ENCODE peak calls at places on chromosomes 4 and X, in eight cellular contexts. E is A549, Z is AG10803, U is thyroid gland, J is brain microvascular endothelial cell, F is ovary, W is ascending aorta, P is BE2C. T is an unnamed sample.

GRCh38 chr4:117784266-117784665 is 250.0 kb upstream of the NDST3 start:
- DNase-seq in U (no peak), F (no peak), P (no peak), Z (no peak), E (no peak), J (no peak), W (no peak), T (no peak)

GRCh38 chrX:74535211-74535621 is 79.2 kb downstream of the RLIM start:
- DNase-seq in F (no peak), E (no peak), U (peak; percentile 45), J (peak; percentile 31), P (peak; percentile 8), Z (peak; percentile 70), W (no peak), T (peak; percentile 42)

GRCh38 chr4:152738812-152739211 is 40.7 kb downstream of the TIGD4 start:
- DNase-seq in Z (no peak), P (no peak), J (no peak), W (no peak), F (no peak), U (no peak), E (no peak), T (no peak)

GRCh38 chr4:143641406-143641805 is 59.1 kb downstream of the FREM3 start:
- DNase-seq in P (no peak), E (no peak), U (no peak), J (no peak), W (no peak), Z (no peak), F (no peak), T (peak; percentile 66)

GRCh38 chrX:72395252-72395651 is 89.5 kb upstream of the CITED1 start:
- DNase-seq in P (no peak), J (no peak), U (no peak), Z (no peak), W (no peak), F (no peak), E (no peak), T (no peak)

GRCh38 chr4:8318509-8318908 is 49.0 kb downstream of the HTRA3 start:
- DNase-seq in J (no peak), U (no peak), E (no peak), P (no peak), F (peak; percentile 28), W (no peak), Z (no peak), T (no peak)

GRCh38 chr4:94469221-94469784 is 17.6 kb downstream of the PDLIM5 start:
- DNase-seq in E (no peak), J (no peak), U (no peak), F (no peak), Z (no peak), P (no peak), W (no peak), T (no peak)

GRCh38 chr4:121952290-121952689 is 430 bp upstream of the TRPC3 start:
- DNase-seq in E (no peak), P (no peak), W (no peak), Z (no peak), J (no peak), F (no peak), U (no peak), T (no peak)

GRCh38 chr4:26410385-26411293 is 79.6 kb downstream of the CCKAR start:
- DNase-seq in E (peak; percentile 8), F (no peak), Z (peak; percentile 59), W (no peak), P (peak; percentile 16), J (peak; percentile 70), U (no peak), T (peak; percentile 62)

GRCh38 chr4:44487341-44487740 is 38.7 kb upstream of the KCTD8 start:
- DNase-seq in P (no peak), W (no peak), E (no peak), U (no peak), F (no peak), Z (no peak), J (no peak), T (no peak)

GRCh38 chrX:75061701-75062100 is 94.4 kb downstream of the ABCB7 start:
- DNase-seq in U (no peak), J (no peak), F (no peak), W (no peak), P (no peak), Z (peak; percentile 1), E (no peak), T (no peak)

GRCh38 chr4:140726776-140727500 is 29.2 kb downstream of the TBC1D9 start:
- DNase-seq in U (peak; percentile 31), Z (no peak), J (peak; percentile 62), F (no peak), W (no peak), P (no peak), E (peak; percentile 13), T (no peak)

GRCh38 chr4:156798438-156798837 is 173.2 kb downstream of the PDGFC start:
- DNase-seq in P (no peak), J (no peak), F (no peak), Z (no peak), E (no peak), U (no peak), W (no peak), T (no peak)

GRCh38 chr4:69858683-69859082 is 1.3 kb downstream of the SULT1E1 start:
- DNase-seq in J (no peak), E (no peak), Z (no peak), W (no peak), P (no peak), U (no peak), F (no peak), T (no peak)

GRCh38 chr4:84966382-84967291 is at the start of gene WDFY3:
- DNase-seq in J (peak; percentile 89), W (peak; percentile 91), U (peak; percentile 90), Z (peak; percentile 90), E (peak; percentile 82), F (peak; percentile 83), P (peak; percentile 87), T (peak; percentile 79)

GRCh38 chrX:1661048-1661921 is 46.4 kb downstream of the ASMT start:
- DNase-seq in J (no peak), Z (no peak), W (peak; percentile 71), E (no peak), P (no peak), U (no peak), F (no peak), T (no peak)

GRCh38 chr4:73028621-73029020 is 40.9 kb downstream of the COX18 start:
- DNase-seq in P (no peak), Z (no peak), W (no peak), E (no peak), F (no peak), J (no peak), U (no peak), T (no peak)

GRCh38 chr4:78720994-78721677 is 55.0 kb upstream of the BMP2K start:
- DNase-seq in Z (no peak), E (no peak), P (no peak), W (no peak), J (no peak), F (no peak), U (peak; percentile 4), T (no peak)

DNA sequence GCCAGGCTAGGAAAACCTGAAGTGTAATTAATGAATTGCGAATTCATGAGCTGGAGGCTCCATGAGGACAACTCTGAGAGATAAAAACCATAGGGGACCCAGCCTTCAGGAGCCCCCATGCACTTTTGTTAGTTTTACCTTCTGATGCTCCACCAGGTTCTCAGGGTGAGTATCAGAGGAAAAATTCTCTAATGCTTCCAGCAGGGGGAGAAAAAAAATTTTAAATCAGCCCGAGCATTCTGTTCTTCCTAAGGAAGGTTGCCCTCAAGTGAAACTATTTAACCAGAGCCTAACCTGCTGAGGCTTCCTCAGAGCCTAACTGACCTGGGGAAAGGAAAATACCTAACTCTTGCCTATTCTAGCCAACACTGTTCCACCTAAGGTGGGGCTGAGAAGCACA is 552.6 kb downstream of the PPARGC1A start:
- DNase-seq in Z (no peak), U (no peak), P (no peak), W (no peak), F (no peak), E (no peak), J (no peak), T (no peak)
- TF ChIP-seq CTCF in Z (peak; percentile 24), U (peak; percentile 34), P (peak; percentile 37), W (no peak), F (no peak), E (no peak), J (peak; percentile 40), T (peak; percentile 30)

GRCh38 chrX:107825698-107826285 is at the start of gene MID2:
- DNase-seq in P (peak; percentile 3), J (no peak), F (peak; percentile 66), Z (peak; percentile 36), W (peak; percentile 75), U (peak; percentile 81), E (peak; percentile 46), T (no peak)
- H3K4me3 ChIP-seq in P (peak within 1 kb of the TSS; percentile 33), J (peak within 1 kb of the TSS; percentile 53), F (peak within 1 kb of the TSS; percentile 46), Z (peak within 1 kb of the TSS; percentile 55), W (peak within 1 kb of the TSS; percentile 73), U (peak within 1 kb of the TSS; percentile 13), E (peak within 1 kb of the TSS; percentile 61), T (peak within 1 kb of the TSS; percentile 38)

GRCh38 chrX:30885136-30885535 is 3.9 kb downstream of the TAB3 start:
- DNase-seq in Z (no peak), J (no peak), W (no peak), E (no peak), F (no peak), U (no peak), P (no peak), T (no peak)
- TF ChIP-seq CTCF in Z (no peak), J (no peak), W (no peak), E (no peak), F (no peak), U (no peak), P (no peak), T (no peak)

GRCh38 chr4:87971866-87972265 is 3.6 kb upstream of the SPP1 start:
- DNase-seq in P (no peak), W (no peak), F (no peak), U (no peak), Z (no peak), E (no peak), J (no peak), T (no peak)

GRCh38 chr4:87977521-87978278 is 2.2 kb downstream of the SPP1 start:
- DNase-seq in W (no peak), E (no peak), P (no peak), U (no peak), Z (no peak), F (no peak), J (no peak), T (no peak)

GRCh38 chr4:87973283-87974169 is 2.0 kb upstream of the SPP1 start:
- DNase-seq in Z (peak; percentile 93), U (peak; percentile 64), P (peak; percentile 51), F (peak; percentile 64), J (peak; percentile 76), W (peak; percentile 73), E (peak; percentile 13), T (peak; percentile 55)

GRCh38 chr4:87975466-87975865 is at the start of gene SPP1:
- DNase-seq in F (no peak), P (peak; percentile 22), J (peak; percentile 18), U (no peak), W (no peak), Z (no peak), E (peak; percentile 25), T (peak; percentile 11)

DNA sequence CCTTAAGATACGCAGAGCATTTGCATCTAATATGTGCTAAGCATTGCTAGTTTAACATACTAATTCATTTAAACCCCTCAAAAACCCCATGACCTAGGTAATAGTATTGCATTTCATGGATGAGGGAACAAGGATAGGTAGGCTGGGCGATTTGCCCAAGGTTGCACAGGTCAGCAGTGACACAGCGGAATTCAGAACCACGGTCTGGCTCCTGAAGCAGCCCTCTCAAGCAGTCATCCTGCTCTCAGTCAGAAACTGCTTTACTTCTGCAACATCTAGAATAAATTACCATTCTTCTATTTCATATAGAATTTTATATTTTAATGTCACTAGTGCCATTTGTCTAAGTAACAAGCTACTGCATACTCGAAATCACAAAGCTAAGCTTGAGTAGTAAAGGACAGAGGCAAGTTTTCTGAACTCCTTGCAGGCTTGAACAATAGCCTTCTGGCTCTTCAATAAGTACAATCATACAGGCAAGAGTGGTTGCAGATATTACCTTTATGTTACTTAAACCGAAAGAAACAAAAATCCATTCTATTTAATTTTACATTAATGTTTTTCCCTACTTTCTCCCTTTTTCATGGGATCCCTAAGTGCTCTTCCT is 555 bp upstream of the SPP1 start:
- DNase-seq in P (no peak), U (peak; percentile 94), W (no peak), F (no peak), Z (no peak), J (no peak), E (peak; percentile 7), T (no peak)
- H3K4me3 ChIP-seq in P (no peak overlapping the region), U (no peak overlapping the region), W (no peak overlapping the region), F (no peak overlapping the region), Z (no peak overlapping the region), J (no peak overlapping the region), E (peak overlapping the region; percentile 45), T (no peak overlapping the region)